ENCODE peak calls at places on chromosomes 12 and 14, in four cellular contexts. One of them, this sample, is unnamed.

GRCh38 chr12:3712209-3712992 is 40.5 kb downstream of the CRACR2A start:
- DNase-seq in brain microvascular endothelial cell: no peak
- DNase-seq in endothelial cell: no peak
- DNase-seq in fibroblast of lung: no peak
- DNase-seq in this sample: no peak

GRCh38 chr12:79531547-79531946 is 159.2 kb downstream of the PAWR start:
- DNase-seq in brain microvascular endothelial cell: peak; percentile 72
- DNase-seq in endothelial cell: no peak
- DNase-seq in fibroblast of lung: no peak
- DNase-seq in this sample: no peak

GRCh38 chr12:32918890-32919791 is 22.6 kb upstream of the PKP2 start:
- DNase-seq in brain microvascular endothelial cell: peak; percentile 80
- DNase-seq in endothelial cell: no peak
- DNase-seq in fibroblast of lung: peak; percentile 49
- DNase-seq in this sample: peak; percentile 92

GRCh38 chr12:118371354-118372282 is 1.1 kb downstream of the TAOK3 start:
- DNase-seq in brain microvascular endothelial cell: no peak
- DNase-seq in endothelial cell: peak; percentile 32
- DNase-seq in fibroblast of lung: no peak
- DNase-seq in this sample: peak; percentile 9

GRCh38 chr14:52885230-52885629 is 65.6 kb downstream of the FERMT2 start:
- DNase-seq in brain microvascular endothelial cell: no peak
- DNase-seq in endothelial cell: no peak
- DNase-seq in fibroblast of lung: peak; percentile 74
- DNase-seq in this sample: no peak

GRCh38 chr12:45687081-45688015 is 42.2 kb upstream of the ARID2 start:
- DNase-seq in brain microvascular endothelial cell: no peak
- DNase-seq in endothelial cell: no peak
- DNase-seq in fibroblast of lung: no peak
- DNase-seq in this sample: no peak

GRCh38 chr12:124411291-124411878 is 116.5 kb downstream of the RFLNA start:
- DNase-seq in brain microvascular endothelial cell: peak; percentile 90
- DNase-seq in endothelial cell: no peak
- DNase-seq in fibroblast of lung: peak; percentile 93
- DNase-seq in this sample: peak; percentile 88

GRCh38 chr12:78562358-78563205 is 302.0 kb upstream of the SYT1 start:
- DNase-seq in brain microvascular endothelial cell: peak; percentile 10
- DNase-seq in endothelial cell: no peak
- DNase-seq in fibroblast of lung: peak; percentile 43
- DNase-seq in this sample: no peak

GRCh38 chr12:31726575-31726974 is 2.2 kb downstream of the AMN1 start:
- DNase-seq in brain microvascular endothelial cell: no peak
- DNase-seq in endothelial cell: no peak
- DNase-seq in fibroblast of lung: no peak
- DNase-seq in this sample: no peak

DNA sequence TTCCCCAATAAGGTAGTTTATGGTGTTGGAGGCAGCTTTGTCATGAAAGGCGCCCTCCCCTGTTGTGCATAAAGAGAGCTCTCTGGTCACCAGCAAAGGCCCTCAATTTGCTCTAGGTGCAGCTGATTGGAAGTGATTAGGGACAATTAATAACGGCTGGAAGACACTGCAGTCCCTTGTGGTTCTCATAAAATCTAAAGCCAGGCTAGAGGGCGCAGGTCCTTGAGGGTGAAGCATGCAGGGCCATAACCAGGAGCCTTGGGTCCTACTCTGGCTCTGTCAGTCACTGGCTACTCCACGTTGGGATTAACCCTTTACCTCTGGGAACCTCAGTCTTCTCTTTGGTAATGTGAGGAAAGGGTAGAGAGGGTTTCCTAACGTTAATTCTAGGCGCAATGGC is 1.9 kb downstream of the DAAM1 start:
- DNase-seq in brain microvascular endothelial cell: no peak
- DNase-seq in endothelial cell: no peak
- DNase-seq in fibroblast of lung: no peak
- DNase-seq in this sample: no peak
- TF ChIP-seq CTCF in brain microvascular endothelial cell: peak; percentile 29
- TF ChIP-seq CTCF in endothelial cell: no peak
- TF ChIP-seq CTCF in fibroblast of lung: no peak
- TF ChIP-seq CTCF in this sample: peak; percentile 14

GRCh38 chr12:2548095-2548494 is 246.7 kb upstream of the FKBP4 start:
- DNase-seq in brain microvascular endothelial cell: no peak
- DNase-seq in endothelial cell: no peak
- DNase-seq in fibroblast of lung: no peak
- DNase-seq in this sample: no peak

GRCh38 chr12:2544213-2544612 is 250.6 kb upstream of the FKBP4 start:
- DNase-seq in brain microvascular endothelial cell: no peak
- DNase-seq in endothelial cell: no peak
- DNase-seq in fibroblast of lung: no peak
- DNase-seq in this sample: no peak

GRCh38 chr12:2550470-2551090 is 244.2 kb upstream of the FKBP4 start:
- DNase-seq in brain microvascular endothelial cell: no peak
- DNase-seq in endothelial cell: no peak
- DNase-seq in fibroblast of lung: no peak
- DNase-seq in this sample: no peak

GRCh38 chr12:2551097-2551496 is 243.7 kb upstream of the FKBP4 start:
- DNase-seq in brain microvascular endothelial cell: no peak
- DNase-seq in endothelial cell: no peak
- DNase-seq in fibroblast of lung: no peak
- DNase-seq in this sample: no peak

DNA sequence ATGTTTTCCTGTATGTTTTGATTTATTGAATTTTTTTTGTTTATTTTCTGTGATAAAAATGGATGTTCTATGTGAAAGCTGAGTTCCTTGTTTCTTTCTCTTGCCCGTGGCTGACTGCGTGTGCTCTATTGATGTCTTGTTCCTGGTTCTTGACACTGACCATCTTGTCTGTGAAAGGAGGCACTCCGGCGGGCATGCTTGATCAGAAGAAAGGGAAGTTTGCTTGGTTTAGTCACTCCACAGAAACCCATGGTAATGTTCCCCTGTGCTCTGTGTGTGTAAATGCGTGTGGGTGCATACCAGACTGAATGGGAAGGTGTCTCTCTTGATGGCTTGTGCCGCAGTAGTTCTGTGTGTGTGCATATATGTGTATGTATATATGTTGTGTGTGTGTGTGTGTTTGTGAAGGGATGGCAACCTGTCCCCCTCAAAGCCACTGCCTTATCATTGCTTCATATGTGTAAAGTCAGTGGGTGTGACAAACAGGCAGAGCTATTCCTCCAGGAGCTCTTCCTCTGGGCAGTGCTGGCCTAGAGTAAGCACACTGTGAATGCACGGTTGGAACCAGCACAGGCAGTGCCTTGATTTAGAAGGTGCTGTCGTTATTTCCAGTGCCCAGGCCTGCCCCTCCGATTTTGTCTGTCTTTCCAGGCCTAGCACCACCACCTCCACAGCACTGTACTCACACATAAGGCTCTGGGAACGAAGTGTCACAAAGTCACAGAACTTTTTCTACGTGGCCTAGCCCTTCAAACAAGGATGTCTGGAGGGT is 247.3 kb upstream of the FKBP4 start:
- DNase-seq in brain microvascular endothelial cell: no peak
- DNase-seq in endothelial cell: no peak
- DNase-seq in fibroblast of lung: no peak
- DNase-seq in this sample: no peak
- TF ChIP-seq CTCF in brain microvascular endothelial cell: no peak
- TF ChIP-seq CTCF in endothelial cell: no peak
- TF ChIP-seq CTCF in fibroblast of lung: no peak
- TF ChIP-seq CTCF in this sample: no peak

GRCh38 chr14:102982852-102983470 is 60.5 kb downstream of the AMN start:
- DNase-seq in brain microvascular endothelial cell: no peak
- DNase-seq in endothelial cell: no peak
- DNase-seq in fibroblast of lung: no peak
- DNase-seq in this sample: no peak
- TF ChIP-seq CTCF in brain microvascular endothelial cell: no peak
- TF ChIP-seq CTCF in endothelial cell: no peak
- TF ChIP-seq CTCF in fibroblast of lung: no peak
- TF ChIP-seq CTCF in this sample: no peak

GRCh38 chr12:128976120-128976519 is 122.8 kb downstream of the GLT1D1 start:
- DNase-seq in brain microvascular endothelial cell: peak; percentile 16
- DNase-seq in endothelial cell: no peak
- DNase-seq in fibroblast of lung: no peak
- DNase-seq in this sample: no peak
- TF ChIP-seq CTCF in brain microvascular endothelial cell: peak; percentile 34
- TF ChIP-seq CTCF in endothelial cell: no peak
- TF ChIP-seq CTCF in fibroblast of lung: no peak
- TF ChIP-seq CTCF in this sample: no peak

GRCh38 chr12:83954939-83955601 is 957.5 kb downstream of the SLC6A15 start:
- DNase-seq in brain microvascular endothelial cell: no peak
- DNase-seq in endothelial cell: no peak
- DNase-seq in fibroblast of lung: no peak
- DNase-seq in this sample: no peak
- TF ChIP-seq CTCF in brain microvascular endothelial cell: peak; percentile 60
- TF ChIP-seq CTCF in endothelial cell: no peak
- TF ChIP-seq CTCF in fibroblast of lung: no peak
- TF ChIP-seq CTCF in this sample: peak; percentile 46

DNA sequence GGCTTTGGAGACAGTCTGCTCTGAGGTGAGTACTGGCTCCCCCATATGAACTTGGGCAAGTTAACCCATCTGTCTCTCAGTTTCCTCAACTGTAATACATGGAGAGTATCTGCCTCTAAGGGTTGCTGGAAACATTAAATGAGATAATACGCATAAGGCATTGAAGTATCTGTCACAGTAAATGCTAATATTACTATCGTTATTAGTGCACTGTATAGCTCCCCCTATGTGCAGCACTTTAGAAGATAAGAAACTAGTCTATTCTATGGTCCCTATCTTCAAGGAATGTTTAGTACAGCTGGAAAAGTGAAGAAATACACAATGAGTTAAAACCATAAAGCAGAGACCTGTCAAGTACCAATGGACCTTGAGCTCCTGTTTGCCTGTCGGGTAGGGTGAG is 51.7 kb upstream of the CFL2 start:
- DNase-seq in brain microvascular endothelial cell: no peak
- DNase-seq in endothelial cell: no peak
- DNase-seq in fibroblast of lung: peak; percentile 6
- DNase-seq in this sample: no peak
- TF ChIP-seq CTCF in brain microvascular endothelial cell: no peak
- TF ChIP-seq CTCF in endothelial cell: peak; percentile 21
- TF ChIP-seq CTCF in fibroblast of lung: no peak
- TF ChIP-seq CTCF in this sample: peak; percentile 50

GRCh38 chr12:103498990-103499389 is 3.2 kb upstream of the C12orf42 start:
- DNase-seq in brain microvascular endothelial cell: no peak
- DNase-seq in endothelial cell: no peak
- DNase-seq in fibroblast of lung: no peak
- DNase-seq in this sample: no peak

GRCh38 chr12:103493199-103493598 is 2.6 kb downstream of the C12orf42 start:
- DNase-seq in brain microvascular endothelial cell: no peak
- DNase-seq in endothelial cell: no peak
- DNase-seq in fibroblast of lung: no peak
- DNase-seq in this sample: peak; percentile 98

GRCh38 chr12:103494388-103494787 is 1.4 kb downstream of the C12orf42 start:
- DNase-seq in brain microvascular endothelial cell: no peak
- DNase-seq in endothelial cell: no peak
- DNase-seq in fibroblast of lung: no peak
- DNase-seq in this sample: no peak

GRCh38 chr12:103495158-103495782 is 498 bp downstream of the C12orf42 start:
- DNase-seq in brain microvascular endothelial cell: no peak
- DNase-seq in endothelial cell: peak; percentile 30
- DNase-seq in fibroblast of lung: no peak
- DNase-seq in this sample: no peak

GRCh38 chr12:103495783-103496456 is at the start of gene C12orf42:
- DNase-seq in brain microvascular endothelial cell: no peak
- DNase-seq in endothelial cell: peak; percentile 51
- DNase-seq in fibroblast of lung: peak; percentile 15
- DNase-seq in this sample: peak; percentile 65
- TF ChIP-seq CTCF in brain microvascular endothelial cell: peak; percentile 72
- TF ChIP-seq CTCF in endothelial cell: peak; percentile 43
- TF ChIP-seq CTCF in fibroblast of lung: peak; percentile 47
- TF ChIP-seq CTCF in this sample: peak; percentile 91

GRCh38 chr12:53098982-53099651 is 1.6 kb downstream of the IGFBP6 start:
- DNase-seq in brain microvascular endothelial cell: peak; percentile 97
- DNase-seq in endothelial cell: peak; percentile 85
- DNase-seq in fibroblast of lung: peak; percentile 98
- DNase-seq in this sample: peak; percentile 79

GRCh38 chr12:53098354-53098981 is 1.0 kb downstream of the IGFBP6 start:
- DNase-seq in brain microvascular endothelial cell: peak; percentile 77
- DNase-seq in endothelial cell: no peak
- DNase-seq in fibroblast of lung: peak; percentile 83
- DNase-seq in this sample: no peak

GRCh38 chr12:53097207-53097563 is 282 bp upstream of the IGFBP6 start:
- DNase-seq in brain microvascular endothelial cell: no peak
- DNase-seq in endothelial cell: no peak
- DNase-seq in fibroblast of lung: peak; percentile 55
- DNase-seq in this sample: peak; percentile 4

GRCh38 chr12:53096761-53097160 is 706 bp upstream of the IGFBP6 start:
- DNase-seq in brain microvascular endothelial cell: no peak
- DNase-seq in endothelial cell: no peak
- DNase-seq in fibroblast of lung: no peak
- DNase-seq in this sample: no peak

DNA sequence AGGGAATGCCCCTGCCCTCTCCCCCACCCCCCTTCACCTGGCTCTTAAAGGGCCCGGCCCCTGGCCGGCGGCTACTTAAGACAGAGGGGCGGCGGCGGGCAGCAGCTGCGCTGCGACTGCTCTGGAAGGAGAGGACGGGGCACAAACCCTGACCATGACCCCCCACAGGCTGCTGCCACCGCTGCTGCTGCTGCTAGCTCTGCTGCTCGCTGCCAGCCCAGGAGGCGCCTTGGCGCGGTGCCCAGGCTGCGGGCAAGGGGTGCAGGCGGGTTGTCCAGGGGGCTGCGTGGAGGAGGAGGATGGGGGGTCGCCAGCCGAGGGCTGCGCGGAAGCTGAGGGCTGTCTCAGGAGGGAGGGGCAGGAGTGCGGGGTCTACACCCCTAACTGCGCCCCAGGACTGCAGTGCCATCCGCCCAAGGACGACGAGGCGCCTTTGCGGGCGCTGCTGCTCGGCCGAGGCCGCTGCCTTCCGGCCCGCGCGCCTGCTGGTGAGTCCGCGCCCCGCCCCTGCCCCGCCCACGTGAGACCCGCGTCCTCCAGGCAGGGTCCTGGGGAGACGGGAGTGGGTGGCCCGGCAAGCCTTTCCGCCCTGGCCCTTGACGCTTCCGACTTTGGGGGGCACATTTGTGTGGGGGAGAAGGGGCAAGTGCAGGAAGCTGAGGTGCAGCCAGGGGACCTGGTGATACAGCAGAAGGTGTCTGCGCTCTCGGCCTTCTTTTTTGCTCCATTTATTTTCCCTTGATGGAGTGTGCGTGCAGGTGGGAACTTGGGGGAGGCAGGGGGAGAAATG is at the start of gene IGFBP6:
- DNase-seq in brain microvascular endothelial cell: peak; percentile 31
- DNase-seq in endothelial cell: peak; percentile 53
- DNase-seq in fibroblast of lung: peak; percentile 45
- DNase-seq in this sample: no peak
- TF ChIP-seq CTCF in brain microvascular endothelial cell: no peak
- TF ChIP-seq CTCF in endothelial cell: no peak
- TF ChIP-seq CTCF in fibroblast of lung: no peak
- TF ChIP-seq CTCF in this sample: peak; percentile 12

This sample was measured in foreskin keratinocyte.